ENCODE peak calls at places on chromosomes 7 and 10, in seven cellular contexts. One of them, this sample, is unnamed.

GRCh38 chr10:75972494-75973276 is 541.3 kb downstream of the LRMDA start:
- DNase-seq in upper lobe of right lung: no peak
- DNase-seq in OCI-LY7: no peak
- DNase-seq in heart right ventricle: no peak
- DNase-seq in endodermal cell: no peak
- DNase-seq in heart left ventricle: no peak
- DNase-seq in GM23338: no peak
- DNase-seq in this sample: peak; percentile 23

GRCh38 chr10:78438094-78438906 is 404.6 kb downstream of the RPS24 start:
- DNase-seq in upper lobe of right lung: no peak
- DNase-seq in OCI-LY7: peak; percentile 20
- DNase-seq in heart right ventricle: no peak
- DNase-seq in endodermal cell: peak; percentile 63
- DNase-seq in heart left ventricle: no peak
- DNase-seq in GM23338: no peak
- DNase-seq in this sample: no peak

GRCh38 chr10:130747946-130748345 is 563.6 kb downstream of the TCERG1L start:
- DNase-seq in upper lobe of right lung: peak; percentile 38
- DNase-seq in OCI-LY7: no peak
- DNase-seq in heart right ventricle: no peak
- DNase-seq in endodermal cell: no peak
- DNase-seq in heart left ventricle: no peak
- DNase-seq in GM23338: no peak
- DNase-seq in this sample: no peak

GRCh38 chr10:119283387-119283786 is 76.0 kb downstream of the GRK5 start:
- DNase-seq in upper lobe of right lung: no peak
- DNase-seq in OCI-LY7: no peak
- DNase-seq in heart right ventricle: no peak
- DNase-seq in endodermal cell: no peak
- DNase-seq in heart left ventricle: no peak
- DNase-seq in GM23338: no peak
- DNase-seq in this sample: no peak

GRCh38 chr7:81402227-81402626 is 367.6 kb downstream of the HGF start:
- DNase-seq in upper lobe of right lung: no peak
- DNase-seq in OCI-LY7: no peak
- DNase-seq in heart right ventricle: no peak
- DNase-seq in endodermal cell: no peak
- DNase-seq in heart left ventricle: no peak
- DNase-seq in GM23338: no peak
- DNase-seq in this sample: no peak

GRCh38 chr10:14507156-14507555 is 176.4 kb upstream of the FRMD4A start:
- DNase-seq in upper lobe of right lung: no peak
- DNase-seq in OCI-LY7: no peak
- DNase-seq in heart right ventricle: no peak
- DNase-seq in endodermal cell: no peak
- DNase-seq in heart left ventricle: no peak
- DNase-seq in GM23338: peak; percentile 49
- DNase-seq in this sample: peak; percentile 48

GRCh38 chr10:92688927-92689662 is 660 bp upstream of the HHEX start:
- DNase-seq in upper lobe of right lung: no peak
- DNase-seq in OCI-LY7: peak; percentile 56
- DNase-seq in heart right ventricle: peak; percentile 33
- DNase-seq in endodermal cell: peak; percentile 87
- DNase-seq in heart left ventricle: peak; percentile 72
- DNase-seq in GM23338: peak; percentile 70
- DNase-seq in this sample: peak; percentile 30

GRCh38 chr10:22475857-22476600 is 130.7 kb downstream of the SPAG6 start:
- DNase-seq in upper lobe of right lung: no peak
- DNase-seq in OCI-LY7: no peak
- DNase-seq in heart right ventricle: peak; percentile 21
- DNase-seq in endodermal cell: no peak
- DNase-seq in heart left ventricle: no peak
- DNase-seq in GM23338: peak; percentile 71
- DNase-seq in this sample: no peak

GRCh38 chr7:114777288-114777687 is 144.6 kb upstream of the MDFIC start:
- DNase-seq in upper lobe of right lung: no peak
- DNase-seq in OCI-LY7: no peak
- DNase-seq in heart right ventricle: no peak
- DNase-seq in endodermal cell: no peak
- DNase-seq in heart left ventricle: no peak
- DNase-seq in GM23338: no peak
- DNase-seq in this sample: no peak

GRCh38 chr10:32943854-32944661 is 14.0 kb downstream of the ITGB1 start:
- DNase-seq in upper lobe of right lung: peak; percentile 66
- DNase-seq in OCI-LY7: no peak
- DNase-seq in heart right ventricle: peak; percentile 21
- DNase-seq in endodermal cell: peak; percentile 71
- DNase-seq in heart left ventricle: peak; percentile 70
- DNase-seq in GM23338: peak; percentile 64
- DNase-seq in this sample: no peak

GRCh38 chr10:49055231-49055850 is 60.0 kb downstream of the VSTM4 start:
- DNase-seq in upper lobe of right lung: no peak
- DNase-seq in OCI-LY7: no peak
- DNase-seq in heart right ventricle: no peak
- DNase-seq in endodermal cell: no peak
- DNase-seq in heart left ventricle: no peak
- DNase-seq in GM23338: no peak
- DNase-seq in this sample: no peak

GRCh38 chr10:130515670-130516069 is 379.5 kb downstream of the GLRX3 start:
- DNase-seq in upper lobe of right lung: no peak
- DNase-seq in OCI-LY7: no peak
- DNase-seq in heart right ventricle: no peak
- DNase-seq in endodermal cell: no peak
- DNase-seq in heart left ventricle: no peak
- DNase-seq in GM23338: no peak
- DNase-seq in this sample: no peak

GRCh38 chr10:100872034-100872791 is 40.5 kb upstream of the SLF2 start:
- DNase-seq in upper lobe of right lung: no peak
- DNase-seq in OCI-LY7: peak; percentile 70
- DNase-seq in heart right ventricle: no peak
- DNase-seq in endodermal cell: peak; percentile 92
- DNase-seq in heart left ventricle: no peak
- DNase-seq in GM23338: peak; percentile 86
- DNase-seq in this sample: peak; percentile 95

GRCh38 chr7:136523581-136523980 is 344.9 kb upstream of the CHRM2 start:
- DNase-seq in upper lobe of right lung: no peak
- DNase-seq in OCI-LY7: no peak
- DNase-seq in heart right ventricle: no peak
- DNase-seq in endodermal cell: no peak
- DNase-seq in heart left ventricle: no peak
- DNase-seq in GM23338: no peak
- DNase-seq in this sample: no peak

GRCh38 chr7:90178592-90179279 is 24.5 kb downstream of the STEAP1 start:
- DNase-seq in upper lobe of right lung: no peak
- DNase-seq in OCI-LY7: no peak
- DNase-seq in heart right ventricle: no peak
- DNase-seq in endodermal cell: no peak
- DNase-seq in heart left ventricle: no peak
- DNase-seq in GM23338: no peak
- DNase-seq in this sample: peak; percentile 22

GRCh38 chr7:34011711-34012110 is 106.4 kb downstream of the BMPER start:
- DNase-seq in upper lobe of right lung: no peak
- DNase-seq in OCI-LY7: no peak
- DNase-seq in heart right ventricle: no peak
- DNase-seq in endodermal cell: no peak
- DNase-seq in heart left ventricle: no peak
- DNase-seq in GM23338: peak; percentile 7
- DNase-seq in this sample: no peak

GRCh38 chr10:110634527-110635209 is 9.5 kb upstream of the RBM20 start:
- DNase-seq in upper lobe of right lung: no peak
- DNase-seq in OCI-LY7: no peak
- DNase-seq in heart right ventricle: peak; percentile 75
- DNase-seq in endodermal cell: no peak
- DNase-seq in heart left ventricle: peak; percentile 76
- DNase-seq in GM23338: no peak
- DNase-seq in this sample: peak; percentile 86

GRCh38 chr10:21401196-21401595 is 124.3 kb downstream of the SKIDA1 start:
- DNase-seq in upper lobe of right lung: no peak
- DNase-seq in OCI-LY7: no peak
- DNase-seq in heart right ventricle: no peak
- DNase-seq in endodermal cell: no peak
- DNase-seq in heart left ventricle: no peak
- DNase-seq in GM23338: no peak
- DNase-seq in this sample: no peak

GRCh38 chr10:73253226-73253557 is 748 bp upstream of the MRPS16 start:
- DNase-seq in upper lobe of right lung: no peak
- DNase-seq in OCI-LY7: peak; percentile 63
- DNase-seq in heart right ventricle: no peak
- DNase-seq in endodermal cell: no peak
- DNase-seq in heart left ventricle: no peak
- DNase-seq in GM23338: peak; percentile 34
- DNase-seq in this sample: peak; percentile 17

GRCh38 chr10:11429439-11430052 is 181.9 kb downstream of the USP6NL start:
- DNase-seq in upper lobe of right lung: no peak
- DNase-seq in OCI-LY7: no peak
- DNase-seq in heart right ventricle: no peak
- DNase-seq in endodermal cell: peak; percentile 33
- DNase-seq in heart left ventricle: no peak
- DNase-seq in GM23338: no peak
- DNase-seq in this sample: no peak

GRCh38 chr10:77562742-77563141 is 74.9 kb downstream of the KCNMA1 start:
- DNase-seq in upper lobe of right lung: no peak
- DNase-seq in OCI-LY7: no peak
- DNase-seq in heart right ventricle: no peak
- DNase-seq in endodermal cell: no peak
- DNase-seq in heart left ventricle: no peak
- DNase-seq in GM23338: no peak
- DNase-seq in this sample: no peak

GRCh38 chr10:17951868-17952371 is at the start of gene SLC39A12:
- DNase-seq in upper lobe of right lung: no peak
- DNase-seq in OCI-LY7: no peak
- DNase-seq in heart right ventricle: no peak
- DNase-seq in endodermal cell: no peak
- DNase-seq in heart left ventricle: no peak
- DNase-seq in GM23338: no peak
- DNase-seq in this sample: no peak

GRCh38 chr7:33757563-33758165 is 147.7 kb upstream of the BMPER start:
- DNase-seq in upper lobe of right lung: no peak
- DNase-seq in OCI-LY7: peak; percentile 47
- DNase-seq in heart right ventricle: no peak
- DNase-seq in endodermal cell: no peak
- DNase-seq in heart left ventricle: no peak
- DNase-seq in GM23338: peak; percentile 72
- DNase-seq in this sample: peak; percentile 65

GRCh38 chr10:3906511-3907111 is 121.6 kb upstream of the KLF6 start:
- DNase-seq in upper lobe of right lung: no peak
- DNase-seq in OCI-LY7: no peak
- DNase-seq in heart right ventricle: no peak
- DNase-seq in endodermal cell: no peak
- DNase-seq in heart left ventricle: no peak
- DNase-seq in GM23338: peak; percentile 38
- DNase-seq in this sample: no peak

GRCh38 chr10:97057836-97058235 is 127.9 kb downstream of the SLIT1 start:
- DNase-seq in upper lobe of right lung: peak; percentile 5
- DNase-seq in OCI-LY7: no peak
- DNase-seq in heart right ventricle: no peak
- DNase-seq in endodermal cell: no peak
- DNase-seq in heart left ventricle: no peak
- DNase-seq in GM23338: no peak
- DNase-seq in this sample: no peak

GRCh38 chr7:95594185-95594584 is 2.1 kb downstream of the PDK4 start:
- DNase-seq in upper lobe of right lung: no peak
- DNase-seq in OCI-LY7: no peak
- DNase-seq in heart right ventricle: no peak
- DNase-seq in endodermal cell: no peak
- DNase-seq in heart left ventricle: no peak
- DNase-seq in GM23338: no peak
- DNase-seq in this sample: no peak
- H3K4me3 ChIP-seq in upper lobe of right lung: peak overlapping the region; percentile 76
- H3K4me3 ChIP-seq in OCI-LY7: no peak overlapping the region
- H3K4me3 ChIP-seq in heart right ventricle: peak overlapping the region; percentile 82
- H3K4me3 ChIP-seq in endodermal cell: no peak overlapping the region
- H3K4me3 ChIP-seq in heart left ventricle: peak overlapping the region; percentile 73
- H3K4me3 ChIP-seq in GM23338: no peak overlapping the region
- H3K4me3 ChIP-seq in this sample: no peak overlapping the region

DNA sequence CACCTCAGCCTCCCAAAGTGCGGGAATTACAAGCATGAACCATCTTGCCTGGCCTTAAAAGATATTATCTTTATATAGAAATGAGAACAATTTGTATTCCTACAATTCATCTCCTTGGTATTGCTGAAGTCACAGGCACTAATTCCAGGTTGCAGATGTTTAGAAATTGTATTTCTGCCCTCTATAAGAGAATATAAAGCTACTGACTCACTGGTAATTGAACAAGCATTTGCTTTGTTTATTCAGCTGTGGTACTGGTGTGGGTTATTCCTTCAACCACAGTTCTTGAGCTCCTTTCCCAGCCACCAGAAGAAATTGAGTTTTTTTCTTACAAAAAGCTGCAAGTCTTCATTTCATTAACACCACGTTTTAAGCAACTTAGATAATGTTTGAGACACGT is 29.0 kb upstream of the MPP7 start:
- DNase-seq in upper lobe of right lung: no peak
- DNase-seq in OCI-LY7: peak; percentile 16
- DNase-seq in heart right ventricle: no peak
- DNase-seq in endodermal cell: no peak
- DNase-seq in heart left ventricle: no peak
- DNase-seq in GM23338: no peak
- DNase-seq in this sample: no peak
- H3K4me1 ChIP-seq in upper lobe of right lung: peaks cover 10% of the 10 kb centered on the region
- H3K4me1 ChIP-seq in OCI-LY7: peaks cover 88% of the 10 kb centered on the region
- H3K4me1 ChIP-seq in heart right ventricle: peaks cover 9% of the 10 kb centered on the region
- H3K4me1 ChIP-seq in endodermal cell: no peaks in the 10 kb centered on the region
- H3K4me1 ChIP-seq in heart left ventricle: peaks cover 49% of the 10 kb centered on the region
- H3K4me1 ChIP-seq in GM23338: peaks cover 10% of the 10 kb centered on the region
- H3K4me1 ChIP-seq in this sample: peaks cover 43% of the 10 kb centered on the region

GRCh38 chr7:121555558-121555957 is 159.4 kb upstream of the FAM3C start:
- DNase-seq in upper lobe of right lung: no peak
- DNase-seq in OCI-LY7: no peak
- DNase-seq in heart right ventricle: no peak
- DNase-seq in endodermal cell: no peak
- DNase-seq in heart left ventricle: no peak
- DNase-seq in GM23338: no peak
- DNase-seq in this sample: no peak

GRCh38 chr7:121558288-121558687 is 162.2 kb upstream of the FAM3C start:
- DNase-seq in upper lobe of right lung: no peak
- DNase-seq in OCI-LY7: no peak
- DNase-seq in heart right ventricle: no peak
- DNase-seq in endodermal cell: no peak
- DNase-seq in heart left ventricle: no peak
- DNase-seq in GM23338: peak; percentile 36
- DNase-seq in this sample: no peak

GRCh38 chr7:121561717-121562116 is 165.6 kb upstream of the FAM3C start:
- DNase-seq in upper lobe of right lung: no peak
- DNase-seq in OCI-LY7: no peak
- DNase-seq in heart right ventricle: no peak
- DNase-seq in endodermal cell: no peak
- DNase-seq in heart left ventricle: no peak
- DNase-seq in GM23338: no peak
- DNase-seq in this sample: peak; percentile 53

GRCh38 chr7:121562274-121562673 is 166.2 kb upstream of the FAM3C start:
- DNase-seq in upper lobe of right lung: no peak
- DNase-seq in OCI-LY7: no peak
- DNase-seq in heart right ventricle: no peak
- DNase-seq in endodermal cell: no peak
- DNase-seq in heart left ventricle: no peak
- DNase-seq in GM23338: peak; percentile 25
- DNase-seq in this sample: no peak

GRCh38 chr7:121557034-121557892 is 161.2 kb upstream of the FAM3C start:
- DNase-seq in upper lobe of right lung: no peak
- DNase-seq in OCI-LY7: no peak
- DNase-seq in heart right ventricle: no peak
- DNase-seq in endodermal cell: no peak
- DNase-seq in heart left ventricle: no peak
- DNase-seq in GM23338: no peak
- DNase-seq in this sample: no peak
- H3K27ac ChIP-seq in upper lobe of right lung: no peak overlapping the region
- H3K27ac ChIP-seq in OCI-LY7: no peak overlapping the region
- H3K27ac ChIP-seq in heart right ventricle: no peak overlapping the region
- H3K27ac ChIP-seq in endodermal cell: no peak overlapping the region
- H3K27ac ChIP-seq in heart left ventricle: no peak overlapping the region
- H3K27ac ChIP-seq in GM23338: no peak overlapping the region
- H3K27ac ChIP-seq in this sample: no peak overlapping the region

GRCh38 chr7:43535810-43536585 is 46.9 kb upstream of the STK17A start:
- DNase-seq in upper lobe of right lung: no peak
- DNase-seq in OCI-LY7: no peak
- DNase-seq in heart right ventricle: no peak
- DNase-seq in endodermal cell: no peak
- DNase-seq in heart left ventricle: no peak
- DNase-seq in GM23338: no peak
- DNase-seq in this sample: peak; percentile 37
- H3K4me3 ChIP-seq in upper lobe of right lung: no peak overlapping the region
- H3K4me3 ChIP-seq in OCI-LY7: no peak overlapping the region
- H3K4me3 ChIP-seq in heart right ventricle: no peak overlapping the region
- H3K4me3 ChIP-seq in endodermal cell: no peak overlapping the region
- H3K4me3 ChIP-seq in heart left ventricle: no peak overlapping the region
- H3K4me3 ChIP-seq in GM23338: no peak overlapping the region
- H3K4me3 ChIP-seq in this sample: no peak overlapping the region